ENCODE peak calls at places on chromosomes 3 and 15, in five cellular contexts. P is IMR-90, O is H1, D is H9, W is neuronal stem cell. A is an unnamed sample.

GRCh38 chr3:128235207-128235933 is 82.1 kb downstream of the EEFSEC start:
- DNase-seq in P (peak; percentile 15), O (no peak), D (no peak), W (no peak), A (peak; percentile 51)

GRCh38 chr15:70535071-70535954 is 228.0 kb downstream of the UACA start:
- DNase-seq in P (no peak), O (peak; percentile 39), D (no peak), W (no peak), A (no peak)

GRCh38 chr15:35674873-35675781 is 129.2 kb upstream of the DPH6 start:
- DNase-seq in P (peak; percentile 77), O (no peak), D (no peak), W (no peak), A (peak; percentile 84)

GRCh38 chr15:80580536-80581260 is 114.4 kb upstream of the ABHD17C start:
- DNase-seq in P (no peak), O (no peak), D (peak; percentile 20), W (no peak), A (no peak)

GRCh38 chr15:39267685-39268084 is 313.2 kb upstream of the THBS1 start:
- DNase-seq in P (no peak), O (no peak), D (no peak), W (no peak), A (peak; percentile 53)

GRCh38 chr15:68053997-68054657 is at the start of gene PIAS1:
- DNase-seq in P (peak; percentile 83), O (peak; percentile 93), D (peak; percentile 96), W (peak; percentile 94), A (peak; percentile 90)

GRCh38 chr3:38346584-38347410 is at the start of gene XYLB:
- DNase-seq in P (peak; percentile 72), O (peak; percentile 86), D (peak; percentile 78), W (peak; percentile 69), A (peak; percentile 84)

GRCh38 chr3:53941174-53941573 is 49.5 kb upstream of the SELENOK start:
- DNase-seq in P (peak; percentile 47), O (no peak), D (no peak), W (no peak), A (peak; percentile 5)

GRCh38 chr15:42100021-42100800 is 5.8 kb upstream of the PLA2G4D start:
- DNase-seq in P (peak; percentile 6), O (no peak), D (no peak), W (no peak), A (peak; percentile 46)

GRCh38 chr3:108234387-108234957 is 12.2 kb upstream of the IFT57 start:
- DNase-seq in P (no peak), O (no peak), D (no peak), W (no peak), A (no peak)

GRCh38 chr3:52532517-52532837 is 1.2 kb downstream of the NT5DC2 start:
- DNase-seq in P (peak; percentile 62), O (no peak), D (no peak), W (no peak), A (peak; percentile 53)

GRCh38 chr15:78943692-78944091 is 1.2 kb downstream of the CTSH start:
- DNase-seq in P (no peak), O (no peak), D (no peak), W (no peak), A (no peak)

GRCh38 chr3:61914277-61914676 is 352.9 kb downstream of the PTPRG start:
- DNase-seq in P (no peak), O (no peak), D (no peak), W (no peak), A (no peak)
- H3K4me1 ChIP-seq in P (peaks cover 2% of the 10 kb centered on the region), O (peaks cover 17% of the 10 kb centered on the region), D (peaks cover 12% of the 10 kb centered on the region), W (peaks cover 5% of the 10 kb centered on the region), A (peaks cover 2% of the 10 kb centered on the region)

GRCh38 chr3:162136136-162136535 is 639.5 kb downstream of the OTOL1 start:
- DNase-seq in P (no peak), O (no peak), D (no peak), W (no peak), A (no peak)

GRCh38 chr3:162138509-162138908 is 641.9 kb downstream of the OTOL1 start:
- DNase-seq in P (no peak), O (no peak), D (no peak), W (no peak), A (no peak)

GRCh38 chr3:162130582-162130981 is 634.0 kb downstream of the OTOL1 start:
- DNase-seq in P (no peak), O (no peak), D (no peak), W (no peak), A (no peak)

GRCh38 chr3:162139841-162140240 is 643.2 kb downstream of the OTOL1 start:
- DNase-seq in P (no peak), O (no peak), D (no peak), W (no peak), A (no peak)

DNA sequence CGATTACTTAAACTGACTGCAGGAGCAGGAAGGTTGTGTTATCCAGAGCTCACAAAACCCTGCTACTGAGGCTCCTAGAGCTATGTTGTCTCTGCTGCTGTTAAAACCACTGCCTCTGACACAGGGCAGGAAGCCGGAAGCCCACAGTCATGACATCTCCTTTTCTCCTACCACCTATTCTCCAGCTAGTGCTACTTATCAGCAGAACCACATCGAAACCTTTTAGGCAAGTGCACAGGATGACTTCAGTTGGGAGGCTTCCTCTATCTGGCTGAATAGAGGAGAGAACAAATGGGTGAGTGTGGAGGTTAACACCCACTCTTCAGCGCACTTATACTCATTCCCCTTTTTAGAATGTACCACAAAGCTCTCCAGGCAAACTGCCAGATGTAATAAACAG is 638.0 kb downstream of the OTOL1 start:
- DNase-seq in P (no peak), O (no peak), D (no peak), W (no peak), A (no peak)
- H4K91ac ChIP-seq in P (no peak overlapping the region), O (no peak overlapping the region), D (no peak overlapping the region), W (no peak overlapping the region), A (no peak overlapping the region)

GRCh38 chr3:66991478-66991877 is 6.6 kb upstream of the KBTBD8 start:
- DNase-seq in P (peak; percentile 96), O (no peak), D (no peak), W (no peak), A (peak; percentile 38)
- H2BK15ac ChIP-seq in P (no peak overlapping the region), O (no peak overlapping the region), D (no peak overlapping the region), W (no peak overlapping the region), A (no peak overlapping the region)

GRCh38 chr3:43998374-43998840 is 243.3 kb upstream of the TOPAZ1 start:
- DNase-seq in P (no peak), O (peak; percentile 73), D (peak; percentile 56), W (no peak), A (peak; percentile 10)
- H3K4me1 ChIP-seq in P (no peaks in the 10 kb centered on the region), O (peaks cover 15% of the 10 kb centered on the region), D (peaks cover 6% of the 10 kb centered on the region), W (peaks cover 9% of the 10 kb centered on the region), A (peaks cover 43% of the 10 kb centered on the region)

GRCh38 chr3:50365080-50365841 is 5.9 kb upstream of the TMEM115 start:
- DNase-seq in P (peak; percentile 49), O (peak; percentile 93), D (peak; percentile 97), W (peak; percentile 72), A (peak; percentile 66)
- H4K91ac ChIP-seq in P (no peak overlapping the region), O (peak overlapping the region; percentile 38), D (no peak overlapping the region), W (no peak overlapping the region), A (no peak overlapping the region)

GRCh38 chr15:31342381-31342780 is 15.7 kb downstream of the KLF13 start:
- DNase-seq in P (no peak), O (no peak), D (no peak), W (no peak), A (no peak)

GRCh38 chr15:31343831-31344230 is 17.2 kb downstream of the KLF13 start:
- DNase-seq in P (no peak), O (no peak), D (no peak), W (no peak), A (no peak)

GRCh38 chr15:31341501-31342195 is 15.0 kb downstream of the KLF13 start:
- DNase-seq in P (no peak), O (no peak), D (no peak), W (no peak), A (no peak)

GRCh38 chr15:31344266-31344665 is 17.6 kb downstream of the KLF13 start:
- DNase-seq in P (no peak), O (no peak), D (no peak), W (no peak), A (no peak)

GRCh38 chr15:31342781-31343626 is 16.4 kb downstream of the KLF13 start:
- DNase-seq in P (no peak), O (no peak), D (peak; percentile 59), W (no peak), A (no peak)
- H2BK15ac ChIP-seq in P (no peak overlapping the region), O (no peak overlapping the region), D (no peak overlapping the region), W (no peak overlapping the region), A (no peak overlapping the region)

GRCh38 chr15:55402707-55403106 is 5.5 kb downstream of the CCPG1 start:
- DNase-seq in P (no peak), O (no peak), D (no peak), W (no peak), A (peak; percentile 23)
- H3K4me1 ChIP-seq in P (no peaks in the 10 kb centered on the region), O (no peaks in the 10 kb centered on the region), D (no peaks in the 10 kb centered on the region), W (peaks cover 4% of the 10 kb centered on the region), A (peaks cover 2% of the 10 kb centered on the region)

GRCh38 chr3:133591271-133591742 is 17.8 kb downstream of the CDV3 start:
- DNase-seq in P (peak; percentile 43), O (no peak), D (no peak), W (no peak), A (no peak)

GRCh38 chr3:133589503-133589902 is 16.0 kb downstream of the CDV3 start:
- DNase-seq in P (no peak), O (no peak), D (no peak), W (no peak), A (no peak)

GRCh38 chr3:133593243-133593642 is 19.8 kb downstream of the CDV3 start:
- DNase-seq in P (no peak), O (no peak), D (no peak), W (no peak), A (no peak)

GRCh38 chr3:133595341-133595740 is 21.9 kb downstream of the CDV3 start:
- DNase-seq in P (peak; percentile 65), O (no peak), D (no peak), W (no peak), A (no peak)

GRCh38 chr3:133592843-133593242 is 19.4 kb downstream of the CDV3 start:
- DNase-seq in P (no peak), O (no peak), D (no peak), W (no peak), A (no peak)
- H4K91ac ChIP-seq in P (no peak overlapping the region), O (no peak overlapping the region), D (no peak overlapping the region), W (no peak overlapping the region), A (no peak overlapping the region)

A was measured in mesenchymal stem cell.